ENCODE peak calls at places on chromosomes 3 and 15, in five cellular contexts. One of them, this sample, is unnamed.

GRCh38 chr3:114213669-114214541 is 23.5 kb downstream of the ZNF80 start:
- DNase-seq in AG09309: peak
- DNase-seq in SHP77: no peak
- DNase-seq in activated T-cell treated with anti-CD3 and anti-CD28 coated beads for 24 hours: peak
- DNase-seq in activated CD8-positive, alpha-beta memory T cell treated with anti-CD3 and anti-CD28 coated beads, Interleukin-2, amount 50 U/mL, for 4 hours: peak
- DNase-seq in this sample: peak

GRCh38 chr3:12656850-12657249 is 7.1 kb downstream of the RAF1 start:
- DNase-seq in activated T-cell treated with anti-CD3 and anti-CD28 coated beads for 24 hours: no peak
- DNase-seq in activated CD8-positive, alpha-beta memory T cell treated with anti-CD3 and anti-CD28 coated beads, Interleukin-2, amount 50 U/mL, for 4 hours: no peak
- DNase-seq in AG09309: no peak
- DNase-seq in SHP77: no peak
- DNase-seq in this sample: no peak

GRCh38 chr3:152270944-152271343 is 2.2 kb downstream of the MBNL1 start:
- DNase-seq in AG09309: no peak
- DNase-seq in activated CD8-positive, alpha-beta memory T cell treated with anti-CD3 and anti-CD28 coated beads, Interleukin-2, amount 50 U/mL, for 4 hours: no peak
- DNase-seq in activated T-cell treated with anti-CD3 and anti-CD28 coated beads for 24 hours: no peak
- DNase-seq in SHP77: no peak
- DNase-seq in this sample: no peak

GRCh38 chr15:55627730-55628368 is 39.7 kb upstream of the PYGO1 start:
- DNase-seq in SHP77: no peak
- DNase-seq in AG09309: peak
- DNase-seq in activated T-cell treated with anti-CD3 and anti-CD28 coated beads for 24 hours: no peak
- DNase-seq in activated CD8-positive, alpha-beta memory T cell treated with anti-CD3 and anti-CD28 coated beads, Interleukin-2, amount 50 U/mL, for 4 hours: no peak
- DNase-seq in this sample: no peak

GRCh38 chr3:196726788-196727675 is 12.6 kb upstream of the PAK2 start:
- DNase-seq in SHP77: no peak
- DNase-seq in activated T-cell treated with anti-CD3 and anti-CD28 coated beads for 24 hours: no peak
- DNase-seq in activated CD8-positive, alpha-beta memory T cell treated with anti-CD3 and anti-CD28 coated beads, Interleukin-2, amount 50 U/mL, for 4 hours: no peak
- DNase-seq in AG09309: no peak
- DNase-seq in this sample: no peak

GRCh38 chr3:109772520-109772919 is 435.2 kb upstream of the DPPA4 start:
- DNase-seq in activated CD8-positive, alpha-beta memory T cell treated with anti-CD3 and anti-CD28 coated beads, Interleukin-2, amount 50 U/mL, for 4 hours: no peak
- DNase-seq in activated T-cell treated with anti-CD3 and anti-CD28 coated beads for 24 hours: no peak
- DNase-seq in AG09309: no peak
- DNase-seq in SHP77: no peak
- DNase-seq in this sample: no peak

GRCh38 chr3:139187154-139187553 is 142.5 kb upstream of the PRR23C start:
- DNase-seq in activated CD8-positive, alpha-beta memory T cell treated with anti-CD3 and anti-CD28 coated beads, Interleukin-2, amount 50 U/mL, for 4 hours: no peak
- DNase-seq in SHP77: no peak
- DNase-seq in activated T-cell treated with anti-CD3 and anti-CD28 coated beads for 24 hours: no peak
- DNase-seq in AG09309: no peak
- DNase-seq in this sample: no peak

GRCh38 chr15:67543348-67543718 is 830 bp downstream of the MAP2K5 start:
- DNase-seq in SHP77: no peak
- DNase-seq in AG09309: no peak
- DNase-seq in activated T-cell treated with anti-CD3 and anti-CD28 coated beads for 24 hours: no peak
- DNase-seq in activated CD8-positive, alpha-beta memory T cell treated with anti-CD3 and anti-CD28 coated beads, Interleukin-2, amount 50 U/mL, for 4 hours: no peak
- DNase-seq in this sample: no peak

GRCh38 chr3:161316006-161316689 is 55.2 kb downstream of the SPTSSB start:
- DNase-seq in activated CD8-positive, alpha-beta memory T cell treated with anti-CD3 and anti-CD28 coated beads, Interleukin-2, amount 50 U/mL, for 4 hours: no peak
- DNase-seq in AG09309: no peak
- DNase-seq in activated T-cell treated with anti-CD3 and anti-CD28 coated beads for 24 hours: no peak
- DNase-seq in SHP77: no peak
- DNase-seq in this sample: no peak

GRCh38 chr15:63708141-63708772 is 111.1 kb downstream of the FBXL22 start:
- DNase-seq in SHP77: no peak
- DNase-seq in activated T-cell treated with anti-CD3 and anti-CD28 coated beads for 24 hours: no peak
- DNase-seq in AG09309: peak
- DNase-seq in activated CD8-positive, alpha-beta memory T cell treated with anti-CD3 and anti-CD28 coated beads, Interleukin-2, amount 50 U/mL, for 4 hours: no peak
- DNase-seq in this sample: no peak

GRCh38 chr3:33687406-33688010 is 30.5 kb downstream of the CLASP2 start:
- DNase-seq in activated CD8-positive, alpha-beta memory T cell treated with anti-CD3 and anti-CD28 coated beads, Interleukin-2, amount 50 U/mL, for 4 hours: no peak
- DNase-seq in SHP77: no peak
- DNase-seq in activated T-cell treated with anti-CD3 and anti-CD28 coated beads for 24 hours: no peak
- DNase-seq in AG09309: no peak
- DNase-seq in this sample: no peak

GRCh38 chr15:58224068-58224467 is 85.9 kb downstream of the AQP9 start:
- DNase-seq in activated T-cell treated with anti-CD3 and anti-CD28 coated beads for 24 hours: no peak
- DNase-seq in AG09309: no peak
- DNase-seq in SHP77: no peak
- DNase-seq in activated CD8-positive, alpha-beta memory T cell treated with anti-CD3 and anti-CD28 coated beads, Interleukin-2, amount 50 U/mL, for 4 hours: no peak
- DNase-seq in this sample: no peak

GRCh38 chr3:107206141-107206540 is 171.1 kb upstream of the CCDC54 start:
- DNase-seq in activated CD8-positive, alpha-beta memory T cell treated with anti-CD3 and anti-CD28 coated beads, Interleukin-2, amount 50 U/mL, for 4 hours: no peak
- DNase-seq in activated T-cell treated with anti-CD3 and anti-CD28 coated beads for 24 hours: no peak
- DNase-seq in SHP77: peak
- DNase-seq in AG09309: no peak
- DNase-seq in this sample: peak

GRCh38 chr15:72604794-72605193 is 49.7 kb upstream of the GOLGA6B start:
- DNase-seq in AG09309: no peak
- DNase-seq in activated CD8-positive, alpha-beta memory T cell treated with anti-CD3 and anti-CD28 coated beads, Interleukin-2, amount 50 U/mL, for 4 hours: no peak
- DNase-seq in activated T-cell treated with anti-CD3 and anti-CD28 coated beads for 24 hours: no peak
- DNase-seq in SHP77: no peak
- DNase-seq in this sample: no peak

GRCh38 chr15:38069001-38069400 is 134.6 kb downstream of the TMCO5A start:
- DNase-seq in SHP77: peak
- DNase-seq in activated CD8-positive, alpha-beta memory T cell treated with anti-CD3 and anti-CD28 coated beads, Interleukin-2, amount 50 U/mL, for 4 hours: no peak
- DNase-seq in AG09309: no peak
- DNase-seq in activated T-cell treated with anti-CD3 and anti-CD28 coated beads for 24 hours: no peak
- DNase-seq in this sample: peak

GRCh38 chr3:108202834-108203233 is 19.4 kb downstream of the IFT57 start:
- DNase-seq in AG09309: peak
- DNase-seq in activated T-cell treated with anti-CD3 and anti-CD28 coated beads for 24 hours: no peak
- DNase-seq in activated CD8-positive, alpha-beta memory T cell treated with anti-CD3 and anti-CD28 coated beads, Interleukin-2, amount 50 U/mL, for 4 hours: no peak
- DNase-seq in SHP77: no peak
- DNase-seq in this sample: no peak

GRCh38 chr15:44810237-44810636 is 73.9 kb downstream of the TRIM69 start:
- DNase-seq in activated T-cell treated with anti-CD3 and anti-CD28 coated beads for 24 hours: no peak
- DNase-seq in SHP77: no peak
- DNase-seq in activated CD8-positive, alpha-beta memory T cell treated with anti-CD3 and anti-CD28 coated beads, Interleukin-2, amount 50 U/mL, for 4 hours: no peak
- DNase-seq in AG09309: no peak
- DNase-seq in this sample: no peak

GRCh38 chr15:31502541-31503229 is 176.1 kb downstream of the KLF13 start:
- DNase-seq in activated T-cell treated with anti-CD3 and anti-CD28 coated beads for 24 hours: no peak
- DNase-seq in activated CD8-positive, alpha-beta memory T cell treated with anti-CD3 and anti-CD28 coated beads, Interleukin-2, amount 50 U/mL, for 4 hours: no peak
- DNase-seq in AG09309: no peak
- DNase-seq in SHP77: no peak
- DNase-seq in this sample: no peak

GRCh38 chr3:141183606-141184005 is 48.0 kb upstream of the PXYLP1 start:
- DNase-seq in activated T-cell treated with anti-CD3 and anti-CD28 coated beads for 24 hours: no peak
- DNase-seq in SHP77: no peak
- DNase-seq in AG09309: no peak
- DNase-seq in activated CD8-positive, alpha-beta memory T cell treated with anti-CD3 and anti-CD28 coated beads, Interleukin-2, amount 50 U/mL, for 4 hours: no peak
- DNase-seq in this sample: no peak

GRCh38 chr3:30290479-30290878 is 315.9 kb upstream of the TGFBR2 start:
- DNase-seq in SHP77: no peak
- DNase-seq in activated CD8-positive, alpha-beta memory T cell treated with anti-CD3 and anti-CD28 coated beads, Interleukin-2, amount 50 U/mL, for 4 hours: no peak
- DNase-seq in activated T-cell treated with anti-CD3 and anti-CD28 coated beads for 24 hours: no peak
- DNase-seq in AG09309: no peak
- DNase-seq in this sample: no peak

GRCh38 chr15:92077353-92078080 is 224.0 kb downstream of the SLCO3A1 start:
- DNase-seq in activated T-cell treated with anti-CD3 and anti-CD28 coated beads for 24 hours: peak
- DNase-seq in activated CD8-positive, alpha-beta memory T cell treated with anti-CD3 and anti-CD28 coated beads, Interleukin-2, amount 50 U/mL, for 4 hours: peak
- DNase-seq in SHP77: no peak
- DNase-seq in AG09309: peak
- DNase-seq in this sample: peak

GRCh38 chr3:181726351-181727121 is 14.8 kb downstream of the SOX2 start:
- DNase-seq in activated T-cell treated with anti-CD3 and anti-CD28 coated beads for 24 hours: no peak
- DNase-seq in activated CD8-positive, alpha-beta memory T cell treated with anti-CD3 and anti-CD28 coated beads, Interleukin-2, amount 50 U/mL, for 4 hours: no peak
- DNase-seq in SHP77: no peak
- DNase-seq in AG09309: no peak
- DNase-seq in this sample: no peak

GRCh38 chr3:100045696-100046095 is 68.6 kb downstream of the FILIP1L start:
- DNase-seq in AG09309: peak
- DNase-seq in activated CD8-positive, alpha-beta memory T cell treated with anti-CD3 and anti-CD28 coated beads, Interleukin-2, amount 50 U/mL, for 4 hours: no peak
- DNase-seq in activated T-cell treated with anti-CD3 and anti-CD28 coated beads for 24 hours: no peak
- DNase-seq in SHP77: peak
- DNase-seq in this sample: no peak

GRCh38 chr15:96125681-96126080 is 204.8 kb upstream of the NR2F2 start:
- DNase-seq in activated CD8-positive, alpha-beta memory T cell treated with anti-CD3 and anti-CD28 coated beads, Interleukin-2, amount 50 U/mL, for 4 hours: no peak
- DNase-seq in activated T-cell treated with anti-CD3 and anti-CD28 coated beads for 24 hours: no peak
- DNase-seq in SHP77: no peak
- DNase-seq in AG09309: no peak
- DNase-seq in this sample: no peak

GRCh38 chr3:111538687-111539086 is 3.3 kb upstream of the CD96 start:
- DNase-seq in AG09309: no peak
- DNase-seq in SHP77: no peak
- DNase-seq in activated T-cell treated with anti-CD3 and anti-CD28 coated beads for 24 hours: no peak
- DNase-seq in activated CD8-positive, alpha-beta memory T cell treated with anti-CD3 and anti-CD28 coated beads, Interleukin-2, amount 50 U/mL, for 4 hours: no peak
- DNase-seq in this sample: peak

GRCh38 chr3:104362319-104362718 is 1004.4 kb upstream of the ALCAM start:
- DNase-seq in activated CD8-positive, alpha-beta memory T cell treated with anti-CD3 and anti-CD28 coated beads, Interleukin-2, amount 50 U/mL, for 4 hours: no peak
- DNase-seq in AG09309: no peak
- DNase-seq in SHP77: no peak
- DNase-seq in activated T-cell treated with anti-CD3 and anti-CD28 coated beads for 24 hours: no peak
- DNase-seq in this sample: no peak

GRCh38 chr15:88396382-88396781 is 70.8 kb downstream of the MRPL46 start:
- DNase-seq in activated CD8-positive, alpha-beta memory T cell treated with anti-CD3 and anti-CD28 coated beads, Interleukin-2, amount 50 U/mL, for 4 hours: no peak
- DNase-seq in activated T-cell treated with anti-CD3 and anti-CD28 coated beads for 24 hours: no peak
- DNase-seq in SHP77: no peak
- DNase-seq in AG09309: no peak
- DNase-seq in this sample: no peak

GRCh38 chr3:101591071-101591470 is 17.1 kb downstream of the PCNP start:
- DNase-seq in activated T-cell treated with anti-CD3 and anti-CD28 coated beads for 24 hours: no peak
- DNase-seq in AG09309: no peak
- DNase-seq in activated CD8-positive, alpha-beta memory T cell treated with anti-CD3 and anti-CD28 coated beads, Interleukin-2, amount 50 U/mL, for 4 hours: no peak
- DNase-seq in SHP77: no peak
- DNase-seq in this sample: no peak

GRCh38 chr3:157089455-157090221 is 70.3 kb downstream of the CCNL1 start:
- DNase-seq in activated T-cell treated with anti-CD3 and anti-CD28 coated beads for 24 hours: peak
- DNase-seq in activated CD8-positive, alpha-beta memory T cell treated with anti-CD3 and anti-CD28 coated beads, Interleukin-2, amount 50 U/mL, for 4 hours: no peak
- DNase-seq in SHP77: no peak
- DNase-seq in AG09309: no peak
- DNase-seq in this sample: peak

GRCh38 chr3:48563382-48563918 is at the start of gene UCN2:
- DNase-seq in AG09309: no peak
- DNase-seq in SHP77: no peak
- DNase-seq in activated T-cell treated with anti-CD3 and anti-CD28 coated beads for 24 hours: no peak
- DNase-seq in activated CD8-positive, alpha-beta memory T cell treated with anti-CD3 and anti-CD28 coated beads, Interleukin-2, amount 50 U/mL, for 4 hours: no peak
- DNase-seq in this sample: no peak

GRCh38 chr15:63323798-63324651 is 46.6 kb downstream of the APH1B start:
- DNase-seq in AG09309: no peak
- DNase-seq in SHP77: no peak
- DNase-seq in activated T-cell treated with anti-CD3 and anti-CD28 coated beads for 24 hours: no peak
- DNase-seq in activated CD8-positive, alpha-beta memory T cell treated with anti-CD3 and anti-CD28 coated beads, Interleukin-2, amount 50 U/mL, for 4 hours: no peak
- DNase-seq in this sample: no peak

GRCh38 chr3:21041621-21042020 is 709.4 kb downstream of the ZNF385D start:
- DNase-seq in AG09309: peak
- DNase-seq in activated T-cell treated with anti-CD3 and anti-CD28 coated beads for 24 hours: no peak
- DNase-seq in activated CD8-positive, alpha-beta memory T cell treated with anti-CD3 and anti-CD28 coated beads, Interleukin-2, amount 50 U/mL, for 4 hours: no peak
- DNase-seq in SHP77: no peak
- DNase-seq in this sample: no peak

GRCh38 chr3:45110185-45110833 is 35.9 kb downstream of the CDCP1 start:
- DNase-seq in SHP77: no peak
- DNase-seq in activated T-cell treated with anti-CD3 and anti-CD28 coated beads for 24 hours: no peak
- DNase-seq in AG09309: no peak
- DNase-seq in activated CD8-positive, alpha-beta memory T cell treated with anti-CD3 and anti-CD28 coated beads, Interleukin-2, amount 50 U/mL, for 4 hours: no peak
- DNase-seq in this sample: peak

GRCh38 chr3:121557426-121557934 is 10.3 kb upstream of the ARGFX start:
- DNase-seq in activated T-cell treated with anti-CD3 and anti-CD28 coated beads for 24 hours: no peak
- DNase-seq in AG09309: no peak
- DNase-seq in activated CD8-positive, alpha-beta memory T cell treated with anti-CD3 and anti-CD28 coated beads, Interleukin-2, amount 50 U/mL, for 4 hours: no peak
- DNase-seq in SHP77: no peak
- DNase-seq in this sample: no peak

GRCh38 chr3:77780621-77781020 is 740.7 kb downstream of the ROBO2 start:
- DNase-seq in AG09309: no peak
- DNase-seq in SHP77: no peak
- DNase-seq in activated CD8-positive, alpha-beta memory T cell treated with anti-CD3 and anti-CD28 coated beads, Interleukin-2, amount 50 U/mL, for 4 hours: no peak
- DNase-seq in activated T-cell treated with anti-CD3 and anti-CD28 coated beads for 24 hours: no peak
- DNase-seq in this sample: no peak

This sample was measured in HL-60.